ENCODE peak calls at places on chromosomes 6 and 20, in five cellular contexts. One of them, this sample, is unnamed.
A peak's percentile ranks its signal among the peaks of the same experiment; 100 is the strongest.

GRCh38 chr20:33686008-33686983 is at the start of gene E2F1:
- DNase-seq in IMR-90: peak; percentile 84
- DNase-seq in A549: peak; percentile 93
- DNase-seq in SK-N-SH: peak; percentile 99
- DNase-seq in hepatocyte: peak; percentile 99
- DNase-seq in this sample: peak; percentile 98

GRCh38 chr20:49631074-49631716 is 63.3 kb upstream of the PTGIS start:
- DNase-seq in IMR-90: peak; percentile 44
- DNase-seq in A549: no peak
- DNase-seq in SK-N-SH: no peak
- DNase-seq in hepatocyte: no peak
- DNase-seq in this sample: no peak

GRCh38 chr6:148251286-148251685 is 91.4 kb upstream of the SASH1 start:
- DNase-seq in IMR-90: peak; percentile 80
- DNase-seq in A549: peak; percentile 46
- DNase-seq in SK-N-SH: no peak
- DNase-seq in hepatocyte: peak; percentile 28
- DNase-seq in this sample: peak; percentile 54

GRCh38 chr6:108132863-108133262 is 33.0 kb upstream of the NR2E1 start:
- DNase-seq in IMR-90: no peak
- DNase-seq in A549: no peak
- DNase-seq in SK-N-SH: no peak
- DNase-seq in hepatocyte: no peak
- DNase-seq in this sample: no peak

GRCh38 chr6:159595173-159595572 is 97.9 kb downstream of the SOD2 start:
- DNase-seq in IMR-90: peak; percentile 63
- DNase-seq in A549: peak; percentile 52
- DNase-seq in SK-N-SH: no peak
- DNase-seq in hepatocyte: no peak
- DNase-seq in this sample: no peak

GRCh38 chr20:58623579-58624473 is 27.3 kb upstream of the STX16 start:
- DNase-seq in IMR-90: peak; percentile 97
- DNase-seq in A549: peak; percentile 86
- DNase-seq in SK-N-SH: peak; percentile 60
- DNase-seq in hepatocyte: peak; percentile 89
- DNase-seq in this sample: no peak

GRCh38 chr20:11098888-11099287 is 425.1 kb upstream of the JAG1 start:
- DNase-seq in IMR-90: no peak
- DNase-seq in A549: no peak
- DNase-seq in SK-N-SH: no peak
- DNase-seq in hepatocyte: no peak
- DNase-seq in this sample: peak; percentile 34

GRCh38 chr6:131129657-131130545 is 5.4 kb upstream of the AKAP7 start:
- DNase-seq in IMR-90: no peak
- DNase-seq in A549: no peak
- DNase-seq in SK-N-SH: no peak
- DNase-seq in hepatocyte: no peak
- DNase-seq in this sample: no peak

GRCh38 chr20:1811621-1812498 is 83.3 kb upstream of the SIRPA start:
- DNase-seq in IMR-90: peak; percentile 41
- DNase-seq in A549: peak; percentile 25
- DNase-seq in SK-N-SH: no peak
- DNase-seq in hepatocyte: no peak
- DNase-seq in this sample: peak; percentile 56

GRCh38 chr6:27825025-27825823 is 87.0 kb downstream of the OR2B2 start:
- DNase-seq in IMR-90: no peak
- DNase-seq in A549: no peak
- DNase-seq in SK-N-SH: no peak
- DNase-seq in hepatocyte: no peak
- DNase-seq in this sample: no peak

GRCh38 chr20:36240076-36240475 is 3.8 kb downstream of the AAR2 start:
- DNase-seq in IMR-90: no peak
- DNase-seq in A549: no peak
- DNase-seq in SK-N-SH: no peak
- DNase-seq in hepatocyte: no peak
- DNase-seq in this sample: no peak
- TF ChIP-seq CTCF in IMR-90: no peak
- TF ChIP-seq CTCF in A549: no peak
- TF ChIP-seq CTCF in SK-N-SH: no peak
- TF ChIP-seq CTCF in hepatocyte: no peak
- TF ChIP-seq CTCF in this sample: no peak

GRCh38 chr20:24362080-24362479 is 107.3 kb upstream of the SYNDIG1 start:
- DNase-seq in IMR-90: no peak
- DNase-seq in A549: no peak
- DNase-seq in SK-N-SH: no peak
- DNase-seq in hepatocyte: no peak
- DNase-seq in this sample: no peak
- H3K4me2 ChIP-seq in IMR-90: no peak overlapping the region
- H3K4me2 ChIP-seq in A549: no peak overlapping the region
- H3K4me2 ChIP-seq in SK-N-SH: no peak overlapping the region
- H3K4me2 ChIP-seq in hepatocyte: no peak overlapping the region
- H3K4me2 ChIP-seq in this sample: no peak overlapping the region

GRCh38 chr6:41451515-41452163 is 94.5 kb upstream of the FOXP4 start:
- DNase-seq in IMR-90: peak; percentile 59
- DNase-seq in A549: no peak
- DNase-seq in SK-N-SH: no peak
- DNase-seq in hepatocyte: peak; percentile 57
- DNase-seq in this sample: no peak
- H3K4me3 ChIP-seq in IMR-90: no peak overlapping the region
- H3K4me3 ChIP-seq in A549: no peak overlapping the region
- H3K4me3 ChIP-seq in SK-N-SH: no peak overlapping the region
- H3K4me3 ChIP-seq in hepatocyte: no peak overlapping the region
- H3K4me3 ChIP-seq in this sample: no peak overlapping the region

GRCh38 chr6:129776542-129776941 is 66.6 kb upstream of the ARHGAP18 start:
- DNase-seq in IMR-90: no peak
- DNase-seq in A549: no peak
- DNase-seq in SK-N-SH: no peak
- DNase-seq in hepatocyte: no peak
- DNase-seq in this sample: no peak
- TF ChIP-seq CTCF in IMR-90: no peak
- TF ChIP-seq CTCF in A549: no peak
- TF ChIP-seq CTCF in SK-N-SH: no peak
- TF ChIP-seq CTCF in hepatocyte: no peak
- TF ChIP-seq CTCF in this sample: no peak

DNA sequence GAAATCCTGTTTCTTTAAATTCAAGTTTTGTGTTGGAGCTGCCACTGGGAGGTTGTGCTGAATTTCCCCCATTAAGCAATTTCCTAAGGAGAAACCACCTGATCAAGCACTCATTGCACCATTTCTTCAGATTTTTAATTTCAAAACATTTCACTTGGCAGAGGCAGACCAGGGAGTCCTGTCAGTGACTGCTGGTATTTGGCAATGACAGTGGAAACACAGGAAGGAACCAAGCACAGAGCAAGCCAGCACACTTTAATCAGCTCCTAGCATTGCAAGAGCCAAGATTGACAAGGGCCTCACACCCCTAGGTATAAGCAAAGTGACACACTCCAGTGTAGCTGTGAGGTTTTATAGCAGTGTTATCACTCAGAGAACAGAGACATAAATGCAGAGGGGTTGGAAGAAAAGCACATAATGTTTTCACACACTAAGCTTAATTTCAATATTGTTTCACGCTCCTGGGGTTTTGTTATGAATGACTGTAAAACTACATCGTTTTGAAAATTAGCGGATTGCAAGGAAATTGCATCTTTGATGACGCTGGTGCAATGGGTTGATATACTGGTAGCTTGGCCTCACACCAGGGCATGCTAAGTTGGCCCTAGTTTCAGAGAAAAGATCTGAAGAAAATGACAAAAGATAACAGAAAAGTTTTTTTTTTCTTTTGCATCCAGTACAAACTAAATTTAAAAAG is 768.4 kb downstream of the TFAP2A start:
- DNase-seq in IMR-90: peak; percentile 38
- DNase-seq in A549: no peak
- DNase-seq in SK-N-SH: no peak
- DNase-seq in hepatocyte: peak; percentile 11
- DNase-seq in this sample: peak; percentile 2
- H3K4me2 ChIP-seq in IMR-90: peak overlapping the region; percentile 0
- H3K4me2 ChIP-seq in A549: no peak overlapping the region
- H3K4me2 ChIP-seq in SK-N-SH: no peak overlapping the region
- H3K4me2 ChIP-seq in hepatocyte: no peak overlapping the region
- H3K4me2 ChIP-seq in this sample: no peak overlapping the region

GRCh38 chr6:147132889-147133288 is 71.3 kb upstream of the STXBP5 start:
- DNase-seq in IMR-90: peak; percentile 62
- DNase-seq in A549: no peak
- DNase-seq in SK-N-SH: no peak
- DNase-seq in hepatocyte: no peak
- DNase-seq in this sample: peak; percentile 7
- H3K4me3 ChIP-seq in IMR-90: no peak overlapping the region
- H3K4me3 ChIP-seq in A549: no peak overlapping the region
- H3K4me3 ChIP-seq in SK-N-SH: no peak overlapping the region
- H3K4me3 ChIP-seq in hepatocyte: no peak overlapping the region
- H3K4me3 ChIP-seq in this sample: no peak overlapping the region

GRCh38 chr6:169266746-169267629 is 13.3 kb upstream of the THBS2 start:
- DNase-seq in IMR-90: peak; percentile 46
- DNase-seq in A549: no peak
- DNase-seq in SK-N-SH: no peak
- DNase-seq in hepatocyte: no peak
- DNase-seq in this sample: no peak

GRCh38 chr6:169265486-169266131 is 12.0 kb upstream of the THBS2 start:
- DNase-seq in IMR-90: no peak
- DNase-seq in A549: no peak
- DNase-seq in SK-N-SH: no peak
- DNase-seq in hepatocyte: no peak
- DNase-seq in this sample: no peak

GRCh38 chr6:169266261-169266660 is 12.6 kb upstream of the THBS2 start:
- DNase-seq in IMR-90: no peak
- DNase-seq in A549: no peak
- DNase-seq in SK-N-SH: no peak
- DNase-seq in hepatocyte: no peak
- DNase-seq in this sample: no peak

GRCh38 chr6:169263374-169263773 is 9.7 kb upstream of the THBS2 start:
- DNase-seq in IMR-90: no peak
- DNase-seq in A549: no peak
- DNase-seq in SK-N-SH: no peak
- DNase-seq in hepatocyte: no peak
- DNase-seq in this sample: no peak

GRCh38 chr6:169263836-169264608 is 10.4 kb upstream of the THBS2 start:
- DNase-seq in IMR-90: peak; percentile 64
- DNase-seq in A549: no peak
- DNase-seq in SK-N-SH: peak; percentile 78
- DNase-seq in hepatocyte: peak; percentile 50
- DNase-seq in this sample: no peak
- TF ChIP-seq CTCF in IMR-90: no peak
- TF ChIP-seq CTCF in A549: no peak
- TF ChIP-seq CTCF in SK-N-SH: no peak
- TF ChIP-seq CTCF in hepatocyte: no peak
- TF ChIP-seq CTCF in this sample: no peak

GRCh38 chr6:136964368-136964767 is 42.3 kb downstream of the SLC35D3 start:
- DNase-seq in IMR-90: no peak
- DNase-seq in A549: no peak
- DNase-seq in SK-N-SH: no peak
- DNase-seq in hepatocyte: no peak
- DNase-seq in this sample: no peak

GRCh38 chr6:136963259-136963658 is 41.2 kb downstream of the SLC35D3 start:
- DNase-seq in IMR-90: no peak
- DNase-seq in A549: no peak
- DNase-seq in SK-N-SH: no peak
- DNase-seq in hepatocyte: no peak
- DNase-seq in this sample: no peak

GRCh38 chr6:136959471-136959891 is 37.4 kb downstream of the SLC35D3 start:
- DNase-seq in IMR-90: no peak
- DNase-seq in A549: no peak
- DNase-seq in SK-N-SH: peak; percentile 36
- DNase-seq in hepatocyte: peak; percentile 74
- DNase-seq in this sample: peak; percentile 68

GRCh38 chr6:136961848-136962247 is 39.7 kb downstream of the SLC35D3 start:
- DNase-seq in IMR-90: no peak
- DNase-seq in A549: no peak
- DNase-seq in SK-N-SH: no peak
- DNase-seq in hepatocyte: no peak
- DNase-seq in this sample: no peak

DNA sequence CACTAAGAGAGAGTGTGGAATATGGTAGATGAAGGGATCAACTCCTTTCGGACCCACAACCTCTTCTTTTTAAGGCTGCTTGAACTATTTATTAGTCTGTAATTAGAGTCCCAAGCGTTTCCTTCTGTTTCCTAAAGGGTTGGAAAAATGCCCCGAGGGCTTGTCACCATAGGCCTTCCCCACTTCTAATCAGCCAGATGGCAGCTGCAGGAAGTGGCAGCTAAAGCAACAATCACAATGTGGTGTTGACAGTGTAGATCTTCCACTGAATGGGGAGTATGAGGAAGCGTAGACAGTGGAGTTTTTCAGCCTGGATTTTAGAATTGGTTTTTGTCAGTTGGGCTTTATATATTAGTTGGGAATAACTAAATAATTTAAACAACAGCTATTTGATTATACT is 40.6 kb downstream of the SLC35D3 start:
- DNase-seq in IMR-90: no peak
- DNase-seq in A549: no peak
- DNase-seq in SK-N-SH: peak; percentile 58
- DNase-seq in hepatocyte: no peak
- DNase-seq in this sample: peak; percentile 56
- H3K4me2 ChIP-seq in IMR-90: no peak overlapping the region
- H3K4me2 ChIP-seq in A549: no peak overlapping the region
- H3K4me2 ChIP-seq in SK-N-SH: no peak overlapping the region
- H3K4me2 ChIP-seq in hepatocyte: no peak overlapping the region
- H3K4me2 ChIP-seq in this sample: no peak overlapping the region

DNA sequence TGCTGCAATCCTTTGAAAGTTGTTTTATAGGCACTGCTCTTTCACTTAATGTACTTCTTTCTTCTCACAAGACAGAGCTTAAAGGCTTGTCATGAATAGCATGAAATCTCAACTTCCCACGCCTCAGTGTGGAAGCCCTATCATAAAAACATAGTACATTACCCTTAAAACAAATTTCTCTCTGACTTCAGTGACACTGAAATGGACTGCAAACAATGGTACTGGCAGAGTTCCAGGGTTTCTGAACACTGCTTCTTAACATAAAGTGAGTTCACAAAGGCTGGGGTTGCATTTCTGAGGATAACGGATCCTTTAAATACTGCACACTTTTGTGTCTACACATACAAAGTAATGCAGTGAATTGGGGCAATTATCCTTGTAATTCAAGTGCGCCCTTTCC is 32.3 kb upstream of the PLEKHG1 start:
- DNase-seq in IMR-90: no peak
- DNase-seq in A549: no peak
- DNase-seq in SK-N-SH: no peak
- DNase-seq in hepatocyte: peak; percentile 63
- DNase-seq in this sample: no peak
- H3K4me3 ChIP-seq in IMR-90: no peak overlapping the region
- H3K4me3 ChIP-seq in A549: no peak overlapping the region
- H3K4me3 ChIP-seq in SK-N-SH: no peak overlapping the region
- H3K4me3 ChIP-seq in hepatocyte: no peak overlapping the region
- H3K4me3 ChIP-seq in this sample: no peak overlapping the region

GRCh38 chr6:31285982-31286381 is 14.1 kb upstream of the HLA-C start:
- DNase-seq in IMR-90: no peak
- DNase-seq in A549: no peak
- DNase-seq in SK-N-SH: no peak
- DNase-seq in hepatocyte: no peak
- DNase-seq in this sample: no peak
- TF ChIP-seq CTCF in IMR-90: no peak
- TF ChIP-seq CTCF in A549: no peak
- TF ChIP-seq CTCF in SK-N-SH: no peak
- TF ChIP-seq CTCF in hepatocyte: no peak
- TF ChIP-seq CTCF in this sample: no peak

This sample was measured in GM23338.